ENCODE peak calls at places on chromosomes 7 and 10, in five cellular contexts. U is PC-3; V is tibial artery; Q is naive thymus-derived CD4-positive, alpha-beta T cell; H is aorta. X is an unnamed sample.
A peak's percentile ranks its signal among the peaks of the same experiment; 100 is the strongest.

GRCh38 chr7:104960741-104961479 is 53.1 kb upstream of the KMT2E start:
- DNase-seq in H (no peak), U (no peak), Q (no peak), V (peak; percentile 60), X (no peak)

GRCh38 chr10:639001-639750 is 50.3 kb downstream of the DIP2C start:
- DNase-seq in U (no peak), Q (no peak), H (peak; percentile 65), V (no peak), X (no peak)

GRCh38 chr7:97844036-97844435 is 28.2 kb downstream of the ASNS start:
- DNase-seq in V (no peak), Q (no peak), H (no peak), U (peak; percentile 38), X (no peak)

GRCh38 chr7:113199841-113200240 is 81.5 kb upstream of the SMIM30 start:
- DNase-seq in V (no peak), Q (no peak), U (peak; percentile 32), H (no peak), X (peak; percentile 78)

GRCh38 chr10:1660815-1661214 is 76.5 kb downstream of the ADARB2 start:
- DNase-seq in H (no peak), Q (no peak), V (no peak), U (no peak), X (no peak)

GRCh38 chr10:89555688-89556445 is 20.5 kb upstream of the SLC16A12 start:
- DNase-seq in V (no peak), U (peak; percentile 27), H (no peak), Q (no peak), X (peak; percentile 33)

GRCh38 chr7:128794020-128794419 is 2.3 kb downstream of the CCDC136 start:
- DNase-seq in Q (peak; percentile 34), H (no peak), U (peak; percentile 16), V (no peak), X (no peak)

GRCh38 chr10:28892818-28893547 is 215.7 kb downstream of the BAMBI start:
- DNase-seq in Q (no peak), H (no peak), V (no peak), U (peak; percentile 68), X (peak; percentile 65)

GRCh38 chr10:76082232-76082631 is 650.8 kb downstream of the LRMDA start:
- DNase-seq in V (no peak), H (no peak), U (peak; percentile 53), Q (no peak), X (no peak)

GRCh38 chr10:3709456-3709855 is 75.6 kb downstream of the KLF6 start:
- DNase-seq in H (no peak), U (no peak), V (no peak), Q (no peak), X (no peak)

GRCh38 chr10:89088901-89089300 is 98.3 kb downstream of the FAS start:
- DNase-seq in V (no peak), Q (no peak), U (no peak), H (no peak), X (no peak)

GRCh38 chr7:138542183-138542582 is 82.1 kb downstream of the TRIM24 start:
- DNase-seq in U (no peak), H (no peak), V (no peak), Q (no peak), X (no peak)

GRCh38 chr7:159197066-159197975 is 52.7 kb upstream of the VIPR2 start:
- DNase-seq in H (no peak), V (no peak), U (no peak), Q (peak; percentile 38), X (no peak)

GRCh38 chr10:62792261-62792660 is 12.3 kb upstream of the ADO start:
- DNase-seq in H (no peak), V (no peak), U (no peak), Q (no peak), X (no peak)

GRCh38 chr7:30335763-30336487 is 51.5 kb downstream of the ZNRF2 start:
- DNase-seq in Q (no peak), V (no peak), H (no peak), U (peak; percentile 50), X (no peak)

GRCh38 chr7:87129836-87130235 is 22.4 kb upstream of the DMTF1 start:
- DNase-seq in Q (no peak), V (no peak), U (no peak), H (no peak), X (no peak)

GRCh38 chr7:5620459-5620881 is 161.0 kb downstream of the RNF216 start:
- DNase-seq in U (no peak), H (no peak), V (no peak), Q (no peak), X (no peak)

GRCh38 chr7:65307651-65308299 is 65.9 kb upstream of the ZNF92 start:
- DNase-seq in V (no peak), Q (peak; percentile 37), H (no peak), U (peak; percentile 56), X (peak; percentile 45)

GRCh38 chr10:122290833-122291532 is 19.9 kb downstream of the BTBD16 start:
- DNase-seq in Q (no peak), H (no peak), U (no peak), V (no peak), X (no peak)

GRCh38 chr7:48813472-48813871 is 110.9 kb upstream of the CDC14C start:
- DNase-seq in V (no peak), H (peak; percentile 9), U (no peak), Q (no peak), X (no peak)

GRCh38 chr10:75818552-75818951 is 387.1 kb downstream of the LRMDA start:
- DNase-seq in H (no peak), U (no peak), V (no peak), Q (no peak), X (no peak)

GRCh38 chr7:158383665-158384064 is 204.0 kb downstream of the PTPRN2 start:
- DNase-seq in U (no peak), Q (no peak), H (no peak), V (no peak), X (no peak)

GRCh38 chr10:78045237-78045636 is 11.6 kb downstream of the RPS24 start:
- DNase-seq in Q (no peak), H (peak; percentile 2), V (no peak), U (peak; percentile 58), X (no peak)

GRCh38 chr7:148262721-148263229 is 327.8 kb upstream of the C7orf33 start:
- DNase-seq in H (peak; percentile 88), U (peak; percentile 60), V (peak; percentile 60), Q (peak; percentile 63), X (peak; percentile 47)

GRCh38 chr7:5172196-5172800 is 17.7 kb upstream of the WIPI2 start:
- DNase-seq in Q (no peak), H (peak; percentile 59), V (no peak), U (no peak), X (no peak)

GRCh38 chr10:7409045-7409731 is 1.6 kb downstream of the SFMBT2 start:
- DNase-seq in U (peak; percentile 8), H (no peak), Q (peak; percentile 49), V (no peak), X (no peak)

GRCh38 chr7:70761711-70762328 is 370.1 kb upstream of the GALNT17 start:
- DNase-seq in H (no peak), Q (no peak), V (no peak), U (no peak), X (no peak)

GRCh38 chr7:130350945-130351663 is 6.5 kb downstream of the CPA5 start:
- DNase-seq in V (no peak), Q (no peak), H (no peak), U (no peak), X (no peak)

GRCh38 chr7:159061674-159062212 is 82.9 kb downstream of the VIPR2 start:
- DNase-seq in V (no peak), U (peak; percentile 35), H (peak; percentile 80), Q (no peak), X (peak; percentile 65)

GRCh38 chr10:72588266-72588665 is 37.6 kb downstream of the MICU1 start:
- DNase-seq in Q (no peak), H (no peak), U (no peak), V (no peak), X (no peak)

GRCh38 chr7:131921016-131921415 is 364.6 kb upstream of the PODXL start:
- DNase-seq in H (no peak), Q (no peak), V (no peak), U (no peak), X (peak; percentile 8)
- H3K27me3 ChIP-seq in H (no peaks in the 10 kb centered on the region), Q (no peaks in the 10 kb centered on the region), V (no peaks in the 10 kb centered on the region), U (peaks cover 47% of the 10 kb centered on the region), X (no peaks in the 10 kb centered on the region)

GRCh38 chr10:43305881-43306280 is 39.0 kb upstream of the RASGEF1A start:
- DNase-seq in H (no peak), U (no peak), V (no peak), Q (no peak), X (no peak)

GRCh38 chr10:43304687-43305333 is 37.9 kb upstream of the RASGEF1A start:
- DNase-seq in U (peak; percentile 54), Q (peak; percentile 36), V (peak; percentile 72), H (peak; percentile 92), X (peak; percentile 15)

GRCh38 chr10:43307306-43307705 is 40.4 kb upstream of the RASGEF1A start:
- DNase-seq in V (no peak), H (no peak), Q (no peak), U (no peak), X (no peak)

GRCh38 chr10:43306899-43307298 is 40.0 kb upstream of the RASGEF1A start:
- DNase-seq in U (no peak), Q (no peak), V (no peak), H (no peak), X (no peak)

GRCh38 chr10:43304079-43304686 is 37.3 kb upstream of the RASGEF1A start:
- DNase-seq in H (no peak), U (no peak), Q (no peak), V (no peak), X (no peak)
- H3K4me3 ChIP-seq in H (no peak overlapping the region), U (peak overlapping the region; percentile 75), Q (peak overlapping the region; percentile 30), V (peak overlapping the region; percentile 38), X (peak overlapping the region; percentile 41)

DNA sequence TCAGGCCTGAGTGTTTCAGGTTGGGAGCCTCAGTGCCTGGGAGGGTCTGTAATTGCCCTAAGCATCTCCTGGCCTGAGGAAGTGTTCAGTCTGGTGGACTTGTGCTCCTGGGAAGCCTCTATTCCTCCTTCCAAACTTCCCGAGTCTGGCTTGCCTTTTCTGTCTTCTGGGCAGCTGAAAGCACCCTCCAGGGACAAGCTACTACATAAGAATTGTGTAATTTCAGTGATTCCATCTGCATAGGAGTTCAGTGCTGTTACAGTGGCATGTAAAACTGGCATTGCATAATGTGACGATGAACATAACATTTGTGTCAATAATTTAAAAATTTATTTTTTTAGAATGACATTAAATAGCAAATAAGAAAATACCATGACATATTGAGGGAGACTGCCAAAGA is 109.3 kb downstream of the AOAH start:
- DNase-seq in H (no peak), V (no peak), U (no peak), Q (no peak), X (no peak)
- H3K27me3 ChIP-seq in H (no peaks in the 10 kb centered on the region), V (no peaks in the 10 kb centered on the region), U (peaks cover 46% of the 10 kb centered on the region), Q (no peaks in the 10 kb centered on the region), X (no peaks in the 10 kb centered on the region)

DNA sequence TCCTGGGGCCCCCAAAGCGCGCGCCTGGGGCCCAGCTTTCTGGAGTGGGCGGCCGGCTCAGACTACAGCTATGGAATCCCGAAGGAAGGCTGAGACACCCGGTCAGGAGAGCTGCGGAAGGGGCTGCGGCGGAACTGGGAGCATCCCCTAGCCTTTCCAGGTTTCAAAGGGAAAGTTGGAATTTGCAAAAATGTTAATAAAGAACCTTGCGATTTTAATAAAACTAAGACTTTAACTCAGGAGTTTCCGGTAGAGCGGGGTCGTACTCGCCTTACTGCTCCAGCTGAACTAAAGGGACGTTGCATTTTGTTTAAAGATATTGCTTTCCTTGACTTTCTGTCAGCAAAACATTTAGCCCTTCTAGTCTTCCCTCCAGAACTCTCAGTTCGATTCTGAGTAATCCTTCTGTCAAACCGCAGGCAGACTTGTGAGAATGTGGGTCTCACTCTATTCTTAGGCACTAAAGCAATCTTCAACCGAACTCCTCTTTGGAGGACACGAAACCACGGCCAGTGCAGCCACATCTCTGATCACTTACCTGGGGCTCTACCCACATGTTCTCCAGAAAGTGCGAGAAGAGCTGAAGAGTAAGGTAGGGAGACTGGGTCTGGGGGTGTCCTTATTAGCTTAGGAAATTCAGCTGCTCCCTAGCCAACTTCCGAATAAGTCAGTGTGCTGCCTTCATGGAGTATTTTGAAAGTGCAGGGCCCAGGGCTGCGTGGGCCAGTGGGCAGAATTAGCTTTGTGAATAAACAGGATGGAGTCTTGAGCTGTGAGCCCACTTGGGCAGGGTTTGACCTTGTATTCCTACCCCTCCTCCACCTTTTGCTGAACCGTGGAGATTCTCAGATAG is 1.9 kb downstream of the CYP26A1 start:
- DNase-seq in V (no peak), H (no peak), Q (no peak), U (no peak), X (no peak)
- H3K4me3 ChIP-seq in V (no peak overlapping the region), H (no peak overlapping the region), Q (no peak overlapping the region), U (no peak overlapping the region), X (no peak overlapping the region)